ENCODE peak calls at places on chromosomes 11 and 22, in five cellular contexts. One of them, this sample, is unnamed.

GRCh38 chr11:125375146-125375545 is 120.9 kb downstream of the FEZ1 start:
- DNase-seq in neural crest cell: no peak
- DNase-seq in A549: no peak
- DNase-seq in CD4-positive, alpha-beta T cell: no peak
- DNase-seq in spleen: no peak
- DNase-seq in this sample: no peak

GRCh38 chr11:69409812-69410645 is 71.4 kb upstream of the LINC01488 start:
- DNase-seq in neural crest cell: no peak
- DNase-seq in A549: no peak
- DNase-seq in CD4-positive, alpha-beta T cell: no peak
- DNase-seq in spleen: peak
- DNase-seq in this sample: no peak

GRCh38 chr11:76577921-76578654 is 92.5 kb downstream of the LRRC32 start:
- DNase-seq in neural crest cell: no peak
- DNase-seq in A549: no peak
- DNase-seq in CD4-positive, alpha-beta T cell: no peak
- DNase-seq in spleen: no peak
- DNase-seq in this sample: no peak

GRCh38 chr11:93689166-93689734 is 27.8 kb downstream of the CEP295 start:
- DNase-seq in neural crest cell: no peak
- DNase-seq in A549: no peak
- DNase-seq in CD4-positive, alpha-beta T cell: no peak
- DNase-seq in spleen: no peak
- DNase-seq in this sample: no peak

GRCh38 chr11:119374632-119375394 is 6.7 kb downstream of the USP2 start:
- DNase-seq in neural crest cell: no peak
- DNase-seq in A549: no peak
- DNase-seq in CD4-positive, alpha-beta T cell: no peak
- DNase-seq in spleen: no peak
- DNase-seq in this sample: no peak

GRCh38 chr11:47398011-47398410 is 10.4 kb upstream of the SLC39A13 start:
- DNase-seq in neural crest cell: no peak
- DNase-seq in A549: no peak
- DNase-seq in CD4-positive, alpha-beta T cell: no peak
- DNase-seq in spleen: peak
- DNase-seq in this sample: no peak

GRCh38 chr11:129694538-129694937 is 121.1 kb upstream of the TMEM45B start:
- DNase-seq in neural crest cell: no peak
- DNase-seq in A549: no peak
- DNase-seq in CD4-positive, alpha-beta T cell: no peak
- DNase-seq in spleen: no peak
- DNase-seq in this sample: no peak

GRCh38 chr11:44250421-44250820 is 59.5 kb downstream of the ALX4 start:
- DNase-seq in neural crest cell: no peak
- DNase-seq in A549: no peak
- DNase-seq in CD4-positive, alpha-beta T cell: no peak
- DNase-seq in spleen: no peak
- DNase-seq in this sample: no peak

GRCh38 chr11:107496011-107496410 is 38.4 kb upstream of the CWF19L2 start:
- DNase-seq in neural crest cell: no peak
- DNase-seq in A549: no peak
- DNase-seq in CD4-positive, alpha-beta T cell: no peak
- DNase-seq in spleen: no peak
- DNase-seq in this sample: no peak

GRCh38 chr11:128365044-128365443 is 222.3 kb downstream of the ETS1 start:
- DNase-seq in neural crest cell: no peak
- DNase-seq in A549: peak
- DNase-seq in CD4-positive, alpha-beta T cell: no peak
- DNase-seq in spleen: no peak
- DNase-seq in this sample: no peak

GRCh38 chr11:3037945-3038271 is 19.3 kb downstream of the CARS1 start:
- DNase-seq in neural crest cell: no peak
- DNase-seq in A549: no peak
- DNase-seq in CD4-positive, alpha-beta T cell: no peak
- DNase-seq in spleen: no peak
- DNase-seq in this sample: no peak

GRCh38 chr22:17281026-17281809 is 62.0 kb upstream of the ADA2 start:
- DNase-seq in neural crest cell: no peak
- DNase-seq in A549: no peak
- DNase-seq in CD4-positive, alpha-beta T cell: no peak
- DNase-seq in spleen: peak
- DNase-seq in this sample: no peak

GRCh38 chr11:68810164-68810563 is 31.6 kb downstream of the CPT1A start:
- DNase-seq in neural crest cell: no peak
- DNase-seq in A549: no peak
- DNase-seq in CD4-positive, alpha-beta T cell: no peak
- DNase-seq in spleen: no peak
- DNase-seq in this sample: no peak

GRCh38 chr11:70775386-70775785 is 377.1 kb downstream of the CTTN start:
- DNase-seq in neural crest cell: no peak
- DNase-seq in A549: no peak
- DNase-seq in CD4-positive, alpha-beta T cell: no peak
- DNase-seq in spleen: peak
- DNase-seq in this sample: no peak

GRCh38 chr11:36672815-36673450 is 74.9 kb upstream of the RAG2 start:
- DNase-seq in neural crest cell: peak
- DNase-seq in A549: peak
- DNase-seq in CD4-positive, alpha-beta T cell: no peak
- DNase-seq in spleen: no peak
- DNase-seq in this sample: no peak

GRCh38 chr22:44360686-44361381 is 48.1 kb upstream of the SHISAL1 start:
- DNase-seq in neural crest cell: no peak
- DNase-seq in A549: peak
- DNase-seq in CD4-positive, alpha-beta T cell: no peak
- DNase-seq in spleen: peak
- DNase-seq in this sample: no peak
- TF ChIP-seq CTCF in neural crest cell: no peak
- TF ChIP-seq CTCF in A549: no peak
- TF ChIP-seq CTCF in CD4-positive, alpha-beta T cell: no peak
- TF ChIP-seq CTCF in spleen: no peak
- TF ChIP-seq CTCF in this sample: no peak

GRCh38 chr11:61516675-61517516 is 8.3 kb downstream of the LRRC10B start:
- DNase-seq in neural crest cell: peak
- DNase-seq in A549: peak
- DNase-seq in CD4-positive, alpha-beta T cell: peak
- DNase-seq in spleen: peak
- DNase-seq in this sample: peak
- TF ChIP-seq CTCF in neural crest cell: peak
- TF ChIP-seq CTCF in A549: peak
- TF ChIP-seq CTCF in CD4-positive, alpha-beta T cell: peak
- TF ChIP-seq CTCF in spleen: peak
- TF ChIP-seq CTCF in this sample: peak

DNA sequence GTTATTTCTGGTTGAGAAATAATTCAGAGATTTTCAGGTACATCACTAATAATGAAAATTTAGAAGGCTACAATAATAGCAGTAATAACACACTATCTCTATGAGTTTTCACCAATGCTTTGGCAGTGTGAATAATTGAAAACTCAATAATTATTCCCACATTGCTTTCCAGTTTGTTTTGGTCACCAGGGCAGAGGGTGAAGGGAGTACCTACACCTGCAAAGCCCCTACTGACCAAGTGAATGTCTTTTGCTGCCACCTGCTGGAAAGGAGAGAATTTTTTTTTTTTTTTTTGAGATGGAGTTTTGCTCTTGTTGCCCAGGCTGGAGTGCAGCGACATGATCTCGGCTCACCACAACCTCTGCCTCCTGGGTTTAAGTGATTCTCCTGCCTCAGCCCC is 3.2 kb downstream of the NELL1 start:
- DNase-seq in neural crest cell: no peak
- DNase-seq in A549: peak
- DNase-seq in CD4-positive, alpha-beta T cell: no peak
- DNase-seq in spleen: no peak
- DNase-seq in this sample: no peak
- TF ChIP-seq CTCF in neural crest cell: peak
- TF ChIP-seq CTCF in A549: peak
- TF ChIP-seq CTCF in CD4-positive, alpha-beta T cell: no peak
- TF ChIP-seq CTCF in spleen: no peak
- TF ChIP-seq CTCF in this sample: no peak

DNA sequence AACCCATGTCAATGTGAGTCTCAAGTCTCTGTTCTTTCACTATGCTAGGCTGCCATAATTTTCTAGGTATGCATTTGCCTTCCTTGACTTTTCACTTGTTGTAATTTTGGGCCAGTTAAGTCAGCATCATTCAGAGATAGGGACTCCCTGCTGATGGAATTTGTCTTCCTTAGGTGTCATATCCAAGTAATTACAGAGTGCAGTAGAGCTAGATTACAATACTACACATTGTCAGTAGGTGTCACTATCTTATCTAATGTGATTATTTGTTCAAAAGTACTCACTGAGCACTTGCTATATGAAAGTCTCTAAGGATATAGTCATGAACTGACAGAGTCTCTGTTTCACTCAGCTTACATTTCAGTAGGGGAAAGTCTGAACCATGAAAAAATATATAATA is 25.0 kb upstream of the SYN3 start:
- DNase-seq in neural crest cell: no peak
- DNase-seq in A549: no peak
- DNase-seq in CD4-positive, alpha-beta T cell: no peak
- DNase-seq in spleen: no peak
- DNase-seq in this sample: no peak
- TF ChIP-seq CTCF in neural crest cell: peak
- TF ChIP-seq CTCF in A549: no peak
- TF ChIP-seq CTCF in CD4-positive, alpha-beta T cell: no peak
- TF ChIP-seq CTCF in spleen: no peak
- TF ChIP-seq CTCF in this sample: no peak

GRCh38 chr11:42528471-42528870 is 783.3 kb upstream of the API5 start:
- DNase-seq in neural crest cell: no peak
- DNase-seq in A549: no peak
- DNase-seq in CD4-positive, alpha-beta T cell: no peak
- DNase-seq in spleen: no peak
- DNase-seq in this sample: no peak

GRCh38 chr11:42526366-42526765 is 785.4 kb upstream of the API5 start:
- DNase-seq in neural crest cell: no peak
- DNase-seq in A549: no peak
- DNase-seq in CD4-positive, alpha-beta T cell: no peak
- DNase-seq in spleen: no peak
- DNase-seq in this sample: no peak

GRCh38 chr11:42521994-42522393 is 789.8 kb upstream of the API5 start:
- DNase-seq in neural crest cell: no peak
- DNase-seq in A549: peak
- DNase-seq in CD4-positive, alpha-beta T cell: no peak
- DNase-seq in spleen: no peak
- DNase-seq in this sample: no peak

GRCh38 chr11:42524534-42525227 is 787.1 kb upstream of the API5 start:
- DNase-seq in neural crest cell: peak
- DNase-seq in A549: peak
- DNase-seq in CD4-positive, alpha-beta T cell: no peak
- DNase-seq in spleen: no peak
- DNase-seq in this sample: peak
- TF ChIP-seq CTCF in neural crest cell: peak
- TF ChIP-seq CTCF in A549: peak
- TF ChIP-seq CTCF in CD4-positive, alpha-beta T cell: no peak
- TF ChIP-seq CTCF in spleen: peak
- TF ChIP-seq CTCF in this sample: peak